ENCODE peak calls at places on chromosomes 7 and 10, in five cellular contexts. One of them, this sample, is unnamed.

GRCh38 chr10:44992070-44992731 is 8.5 kb upstream of the ZNF22 start:
- DNase-seq in HCT116: no peak
- DNase-seq in A549: no peak
- DNase-seq in Panc1: no peak
- DNase-seq in GM12878: no peak
- DNase-seq in this sample: no peak

GRCh38 chr7:132611056-132611455 is 34.8 kb upstream of the PLXNA4 start:
- DNase-seq in HCT116: no peak
- DNase-seq in A549: no peak
- DNase-seq in Panc1: no peak
- DNase-seq in GM12878: no peak
- DNase-seq in this sample: no peak

GRCh38 chr10:114043532-114044250 is at the start of gene ADRB1:
- DNase-seq in HCT116: peak
- DNase-seq in A549: peak
- DNase-seq in Panc1: no peak
- DNase-seq in GM12878: peak
- DNase-seq in this sample: peak

GRCh38 chr10:78863601-78864239 is 205.0 kb upstream of the ZMIZ1 start:
- DNase-seq in HCT116: no peak
- DNase-seq in A549: no peak
- DNase-seq in Panc1: no peak
- DNase-seq in GM12878: no peak
- DNase-seq in this sample: no peak

GRCh38 chr10:124860426-124860825 is 58.8 kb downstream of the ABRAXAS2 start:
- DNase-seq in HCT116: no peak
- DNase-seq in A549: no peak
- DNase-seq in Panc1: no peak
- DNase-seq in GM12878: no peak
- DNase-seq in this sample: no peak

GRCh38 chr7:3899559-3899991 is 598.5 kb downstream of the SDK1 start:
- DNase-seq in HCT116: no peak
- DNase-seq in A549: no peak
- DNase-seq in Panc1: no peak
- DNase-seq in GM12878: no peak
- DNase-seq in this sample: no peak

GRCh38 chr7:102106625-102107024 is 180.0 kb upstream of the SH2B2 start:
- DNase-seq in HCT116: no peak
- DNase-seq in A549: no peak
- DNase-seq in Panc1: no peak
- DNase-seq in GM12878: no peak
- DNase-seq in this sample: no peak

GRCh38 chr7:83528925-83529423 is 120.0 kb downstream of the SEMA3E start:
- DNase-seq in HCT116: no peak
- DNase-seq in A549: no peak
- DNase-seq in Panc1: no peak
- DNase-seq in GM12878: no peak
- DNase-seq in this sample: no peak

GRCh38 chr7:130902755-130903357 is 168.8 kb upstream of the KLF14 start:
- DNase-seq in HCT116: no peak
- DNase-seq in A549: no peak
- DNase-seq in Panc1: peak
- DNase-seq in GM12878: no peak
- DNase-seq in this sample: no peak

GRCh38 chr7:26861050-26861449 is 3.3 kb downstream of the SKAP2 start:
- DNase-seq in HCT116: no peak
- DNase-seq in A549: no peak
- DNase-seq in Panc1: no peak
- DNase-seq in GM12878: no peak
- DNase-seq in this sample: no peak

GRCh38 chr10:59434463-59435326 is 72.3 kb upstream of the FAM13C start:
- DNase-seq in HCT116: no peak
- DNase-seq in A549: no peak
- DNase-seq in Panc1: no peak
- DNase-seq in GM12878: no peak
- DNase-seq in this sample: no peak

GRCh38 chr7:18119985-18120384 is 92.3 kb upstream of the PRPS1L1 start:
- DNase-seq in HCT116: peak
- DNase-seq in A549: peak
- DNase-seq in Panc1: no peak
- DNase-seq in GM12878: no peak
- DNase-seq in this sample: no peak

GRCh38 chr7:121369462-121369861 is 26.6 kb downstream of the FAM3C start:
- DNase-seq in HCT116: no peak
- DNase-seq in A549: peak
- DNase-seq in Panc1: no peak
- DNase-seq in GM12878: peak
- DNase-seq in this sample: no peak

GRCh38 chr10:8278099-8278498 is 223.6 kb downstream of the GATA3 start:
- DNase-seq in HCT116: no peak
- DNase-seq in A549: no peak
- DNase-seq in Panc1: no peak
- DNase-seq in GM12878: no peak
- DNase-seq in this sample: no peak

DNA sequence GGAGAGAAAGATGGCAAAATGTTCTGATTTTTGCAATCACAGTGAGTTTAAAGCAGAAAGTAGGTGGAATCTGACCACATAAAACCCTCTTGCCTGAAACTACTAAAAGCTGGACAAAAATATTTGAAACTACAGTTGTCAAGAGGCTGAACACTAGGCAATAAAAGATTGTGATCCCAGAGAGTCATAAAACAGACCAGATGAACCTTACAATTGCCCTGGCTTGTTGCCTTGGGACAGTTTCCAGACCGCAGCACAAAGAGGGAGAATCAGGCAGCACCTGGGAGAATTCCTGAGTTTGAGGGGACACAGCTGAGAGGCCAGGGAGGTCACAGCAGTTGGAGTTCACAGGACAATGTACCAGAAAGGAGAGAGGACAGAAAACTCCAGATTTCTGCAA is 107.3 kb upstream of the NANOS1 start:
- DNase-seq in HCT116: no peak
- DNase-seq in A549: no peak
- DNase-seq in Panc1: no peak
- DNase-seq in GM12878: no peak
- DNase-seq in this sample: no peak
- TF ChIP-seq REST in HCT116: no peak
- TF ChIP-seq REST in A549: no peak
- TF ChIP-seq REST in Panc1: no peak
- TF ChIP-seq REST in GM12878: no peak
- TF ChIP-seq REST in this sample: no peak

DNA sequence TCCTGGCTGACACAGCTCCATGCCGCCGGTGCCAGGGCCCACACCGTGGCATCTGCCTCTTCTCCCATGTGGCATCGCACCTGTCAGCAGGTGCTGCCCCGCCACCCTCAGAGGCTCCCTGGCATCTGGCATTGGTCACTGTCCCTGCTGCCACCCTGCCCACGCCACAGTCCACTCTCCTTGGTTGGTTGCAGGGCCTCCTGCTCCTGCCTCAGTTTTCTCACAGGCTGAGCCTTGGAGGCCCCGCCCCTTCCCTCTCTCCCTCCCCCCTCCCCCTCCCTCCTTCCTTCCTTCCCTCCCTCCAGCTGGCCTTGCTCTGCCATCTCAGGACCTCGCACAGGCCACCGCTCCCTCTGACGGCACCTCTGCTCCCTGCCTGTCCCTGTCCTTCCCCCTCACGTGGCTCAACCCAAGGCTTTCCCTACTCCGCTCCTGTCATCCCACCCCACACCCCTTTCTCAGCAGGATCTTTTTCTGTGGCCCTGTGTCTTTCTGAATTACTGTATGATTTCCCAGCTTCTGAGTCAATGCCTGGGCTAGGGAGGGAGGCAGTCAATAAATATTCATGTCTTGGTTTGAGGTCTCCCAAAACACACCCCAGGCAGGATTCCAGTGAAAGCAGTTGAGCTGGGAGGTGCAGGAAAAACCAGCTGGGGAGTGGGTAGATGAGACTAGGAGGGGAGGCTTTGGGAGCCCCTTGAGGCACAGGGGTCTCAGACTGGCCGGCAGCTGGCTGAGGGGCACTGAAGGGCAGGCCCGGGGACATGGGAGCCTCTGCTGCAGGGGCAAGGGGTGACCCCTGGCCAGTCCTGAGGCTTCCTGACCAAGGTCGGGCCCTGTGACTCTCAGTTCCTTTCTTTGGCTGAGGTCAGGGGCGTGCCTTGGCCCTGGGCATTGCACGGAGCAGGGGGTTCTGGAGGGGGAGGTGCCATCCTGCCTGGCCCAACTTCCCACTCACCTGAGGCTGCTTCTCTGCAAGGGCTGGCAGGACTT is 87.6 kb downstream of the INPP5A start:
- DNase-seq in HCT116: no peak
- DNase-seq in A549: no peak
- DNase-seq in Panc1: no peak
- DNase-seq in GM12878: no peak
- DNase-seq in this sample: no peak
- H3K27ac ChIP-seq in HCT116: no peak
- H3K27ac ChIP-seq in A549: no peak
- H3K27ac ChIP-seq in Panc1: no peak
- H3K27ac ChIP-seq in GM12878: no peak
- H3K27ac ChIP-seq in this sample: no peak

DNA sequence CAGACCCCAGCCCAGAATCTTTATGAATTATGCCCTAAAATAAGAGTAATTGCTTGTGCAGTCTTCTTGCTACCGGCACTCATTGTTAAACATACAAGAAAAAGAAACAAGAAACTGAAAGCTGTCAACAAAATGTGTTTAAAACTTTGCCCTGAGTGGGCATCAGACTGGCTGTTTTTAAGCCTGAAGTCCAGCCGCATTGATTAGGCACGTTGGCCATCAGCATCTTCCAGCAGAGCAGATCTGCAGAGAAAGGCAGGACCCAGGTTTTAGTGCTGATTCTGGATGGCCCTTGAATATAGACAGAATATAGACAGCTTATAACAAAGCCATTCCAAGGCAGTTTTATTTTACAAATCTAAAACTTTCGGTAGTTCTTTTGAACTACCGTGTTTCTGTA is 102.8 kb downstream of the POLL start:
- DNase-seq in HCT116: no peak
- DNase-seq in A549: no peak
- DNase-seq in Panc1: no peak
- DNase-seq in GM12878: no peak
- DNase-seq in this sample: no peak
- H3K4me3 ChIP-seq in HCT116: no peak
- H3K4me3 ChIP-seq in A549: no peak
- H3K4me3 ChIP-seq in Panc1: no peak
- H3K4me3 ChIP-seq in GM12878: no peak
- H3K4me3 ChIP-seq in this sample: no peak

DNA sequence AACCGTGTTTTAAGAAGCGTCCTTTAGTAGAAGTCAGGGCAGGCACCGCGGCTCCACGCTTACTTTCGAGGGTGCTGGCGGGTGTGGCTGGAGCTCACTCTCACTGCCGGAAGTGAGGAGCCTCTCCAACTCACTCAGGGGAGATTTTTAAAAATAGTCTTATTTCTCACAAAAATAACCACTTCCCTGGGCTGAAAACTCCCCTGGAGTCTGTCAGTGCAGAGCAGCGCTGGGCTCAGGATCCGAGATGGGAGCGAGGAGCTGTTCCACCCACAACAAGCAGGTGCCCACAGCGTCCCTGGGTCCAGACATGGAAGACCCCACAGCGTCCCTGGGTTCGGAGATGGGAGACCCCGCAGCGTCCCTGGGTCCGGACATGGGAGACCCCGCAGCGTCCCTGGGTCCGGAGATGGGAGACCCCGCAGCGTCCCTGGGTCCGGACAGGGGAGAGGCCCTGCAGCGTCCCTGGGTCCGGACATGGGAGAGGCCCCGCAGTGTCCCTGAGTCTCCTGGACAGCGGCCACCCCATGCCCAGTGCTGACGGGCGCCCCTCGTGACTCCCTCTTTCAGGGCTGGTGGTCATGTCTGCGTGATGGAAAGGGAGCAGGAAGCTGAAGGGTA is 51.2 kb downstream of the VIPR2 start:
- DNase-seq in HCT116: no peak
- DNase-seq in A549: no peak
- DNase-seq in Panc1: no peak
- DNase-seq in GM12878: no peak
- DNase-seq in this sample: no peak
- TF ChIP-seq REST in HCT116: no peak
- TF ChIP-seq REST in A549: no peak
- TF ChIP-seq REST in Panc1: no peak
- TF ChIP-seq REST in GM12878: no peak
- TF ChIP-seq REST in this sample: no peak

DNA sequence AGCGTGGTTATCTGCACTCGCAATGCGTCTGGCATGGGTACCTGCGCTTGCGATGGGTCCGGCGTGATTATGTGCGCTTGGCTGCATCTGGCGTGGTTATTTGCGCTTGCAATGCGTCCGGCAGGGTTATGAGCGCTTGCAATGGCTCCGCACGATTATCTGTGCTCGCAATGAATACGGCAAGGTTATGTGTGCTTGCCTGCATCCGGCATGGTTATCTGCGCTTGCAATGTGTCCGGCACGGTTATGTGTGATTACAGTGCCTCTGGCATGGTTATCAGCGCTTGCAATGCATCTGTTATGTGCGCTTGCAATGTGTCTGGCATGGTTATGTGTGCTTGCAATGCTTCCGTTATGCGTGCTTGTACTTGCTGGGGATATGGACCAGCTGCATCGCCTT is 37.6 kb downstream of the RBAK start:
- DNase-seq in HCT116: no peak
- DNase-seq in A549: no peak
- DNase-seq in Panc1: no peak
- DNase-seq in GM12878: no peak
- DNase-seq in this sample: no peak
- H3K27ac ChIP-seq in HCT116: no peak
- H3K27ac ChIP-seq in A549: no peak
- H3K27ac ChIP-seq in Panc1: no peak
- H3K27ac ChIP-seq in GM12878: no peak
- H3K27ac ChIP-seq in this sample: no peak

GRCh38 chr7:92717601-92717981 is 118.8 kb downstream of the CDK6 start:
- DNase-seq in HCT116: no peak
- DNase-seq in A549: no peak
- DNase-seq in Panc1: no peak
- DNase-seq in GM12878: no peak
- DNase-seq in this sample: no peak
- H3K4me3 ChIP-seq in HCT116: no peak
- H3K4me3 ChIP-seq in A549: peak
- H3K4me3 ChIP-seq in Panc1: peak
- H3K4me3 ChIP-seq in GM12878: no peak
- H3K4me3 ChIP-seq in this sample: no peak